ENCODE peak calls at places on chromosomes 13 and 19, in four cellular contexts. Y is mesendoderm, F is H9, T is H1. X is an unnamed sample.

GRCh38 chr19:49638360-49638759 is 1.6 kb downstream of the RRAS start:
- DNase-seq in Y (peak; percentile 56), F (no peak), T (no peak), X (no peak)

GRCh38 chr19:12685831-12686230 is 2.0 kb upstream of the GNG14 start:
- DNase-seq in Y (no peak), F (no peak), T (no peak), X (no peak)

GRCh38 chr13:63501702-63502101 is 2086.1 kb upstream of the PCDH20 start:
- DNase-seq in Y (no peak), F (no peak), T (no peak), X (peak; percentile 2)

GRCh38 chr19:10450853-10451609 is 30.7 kb downstream of the PDE4A start:
- DNase-seq in Y (peak; percentile 55), F (peak; percentile 94), T (peak; percentile 81), X (no peak)

GRCh38 chr13:60788156-60788829 is 391.3 kb downstream of the TDRD3 start:
- DNase-seq in Y (peak; percentile 6), F (no peak), T (no peak), X (no peak)

GRCh38 chr13:95948646-95949045 is 104.6 kb downstream of the UGGT2 start:
- DNase-seq in Y (no peak), F (no peak), T (no peak), X (peak; percentile 47)

GRCh38 chr19:11227201-11227886 is 12.1 kb upstream of the ANGPTL8 start:
- DNase-seq in Y (peak; percentile 88), F (peak; percentile 98), T (peak; percentile 94), X (no peak)

GRCh38 chr19:27720155-27720554 is 1492.8 kb downstream of the UQCRFS1 start:
- DNase-seq in Y (no peak), F (no peak), T (no peak), X (no peak)

GRCh38 chr19:45305421-45305820 is 17.3 kb downstream of the CKM start:
- DNase-seq in Y (peak; percentile 61), F (peak; percentile 68), T (no peak), X (no peak)

GRCh38 chr19:29596885-29597525 is 9.1 kb upstream of the POP4 start:
- DNase-seq in Y (peak; percentile 32), F (no peak), T (no peak), X (peak; percentile 40)

GRCh38 chr19:14674764-14675163 is at the start of gene ADGRE3:
- DNase-seq in Y (no peak), F (no peak), T (no peak), X (no peak)

GRCh38 chr13:98961204-98962105 is 16.4 kb downstream of the DOCK9 start:
- DNase-seq in Y (no peak), F (no peak), T (no peak), X (no peak)

GRCh38 chr19:18683955-18684641 is 618 bp downstream of the CRTC1 start:
- DNase-seq in Y (no peak), F (peak; percentile 33), T (no peak), X (no peak)

GRCh38 chr13:109684084-109684835 is 102.1 kb downstream of the IRS2 start:
- DNase-seq in Y (no peak), F (no peak), T (no peak), X (no peak)

GRCh38 chr13:69279213-69279612 is 828.4 kb upstream of the ATXN8OS start:
- DNase-seq in Y (no peak), F (no peak), T (no peak), X (no peak)
- H3K56ac ChIP-seq in Y (no peak overlapping the region), F (no peak overlapping the region), T (no peak overlapping the region), X (no peak overlapping the region)

GRCh38 chr19:41000310-41000737 is 9.2 kb downstream of the CYP2B6 start:
- DNase-seq in Y (no peak), F (no peak), T (no peak), X (no peak)
- H2BK120ac ChIP-seq in Y (no peak overlapping the region), F (no peak overlapping the region), T (no peak overlapping the region), X (no peak overlapping the region)

GRCh38 chr13:104301216-104301975 is 1235.2 kb upstream of the SLC10A2 start:
- DNase-seq in Y (no peak), F (no peak), T (no peak), X (peak; percentile 29)
- H3K56ac ChIP-seq in Y (no peak overlapping the region), F (no peak overlapping the region), T (no peak overlapping the region), X (no peak overlapping the region)

GRCh38 chr13:48040059-48040458 is 2.5 kb downstream of the NUDT15 start:
- DNase-seq in Y (no peak), F (no peak), T (no peak), X (no peak)

GRCh38 chr13:48042889-48043288 is 5.4 kb downstream of the NUDT15 start:
- DNase-seq in Y (no peak), F (no peak), T (no peak), X (no peak)

GRCh38 chr13:48038763-48039162 is 1.2 kb downstream of the NUDT15 start:
- DNase-seq in Y (peak; percentile 88), F (no peak), T (no peak), X (no peak)

DNA sequence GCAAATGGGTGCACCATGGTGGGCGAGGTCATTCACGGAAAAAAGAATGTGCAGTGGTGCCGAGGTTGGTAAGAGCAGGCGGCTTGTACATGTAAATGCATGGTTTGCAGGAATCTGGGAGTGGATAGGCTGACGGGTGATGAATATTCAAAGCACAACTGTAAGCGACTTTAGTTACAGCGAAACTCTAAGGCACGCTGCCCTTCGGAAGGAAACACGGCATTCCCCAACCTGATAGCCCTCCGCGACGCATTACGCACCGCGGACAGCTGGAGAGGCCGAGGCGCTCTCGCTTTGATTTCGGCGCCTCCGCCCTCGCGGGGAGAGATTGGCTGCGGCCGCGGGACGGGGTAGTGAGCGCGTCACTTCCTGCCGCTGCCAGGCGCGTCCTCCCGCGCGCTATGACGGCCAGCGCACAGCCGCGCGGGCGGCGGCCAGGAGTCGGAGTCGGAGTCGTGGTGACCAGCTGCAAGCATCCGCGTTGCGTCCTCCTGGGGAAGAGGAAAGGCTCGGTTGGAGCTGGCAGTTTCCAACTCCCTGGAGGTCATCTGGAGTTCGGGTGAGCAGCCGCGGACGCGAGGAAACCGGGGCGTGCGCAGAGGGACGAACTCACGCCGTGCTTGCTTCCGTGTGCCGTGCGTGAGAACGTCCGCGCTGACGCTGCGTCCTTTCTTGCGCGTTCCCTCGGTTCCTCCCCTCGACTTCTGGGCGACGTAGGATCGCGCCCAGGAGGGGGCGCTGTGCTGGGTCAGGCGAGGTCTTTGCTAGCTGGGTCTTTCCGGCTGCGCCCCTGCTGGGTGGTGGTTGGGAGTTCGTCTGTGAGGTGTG is at the start of gene NUDT15:
- DNase-seq in Y (peak; percentile 98), F (peak; percentile 96), T (peak; percentile 96), X (peak; percentile 96)
- H2BK120ac ChIP-seq in Y (no peak within 1 kb of the TSS), F (no peak within 1 kb of the TSS), T (peak within 1 kb of the TSS; percentile 48), X (peak within 1 kb of the TSS; percentile 87)

DNA sequence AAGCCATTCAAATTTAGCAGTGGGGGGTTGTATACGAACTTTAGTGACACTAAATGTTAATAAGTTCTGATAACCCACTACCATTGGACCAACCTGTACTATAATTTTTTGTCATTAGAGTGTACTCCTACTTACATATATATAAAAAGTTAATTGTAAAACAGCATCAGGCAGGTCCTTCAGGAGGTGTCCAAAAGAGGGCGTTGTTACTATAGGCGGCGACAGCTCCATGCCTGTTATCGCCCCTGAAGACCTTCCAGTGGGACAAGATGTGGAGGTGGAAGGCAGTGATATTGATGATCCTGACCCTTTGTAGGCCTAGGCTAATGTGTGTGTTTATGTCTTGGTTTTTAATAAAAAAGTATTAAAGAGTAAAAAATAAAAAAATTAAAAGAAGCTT is 27.5 kb downstream of the SPRYD7 start:
- DNase-seq in Y (peak; percentile 22), F (peak; percentile 29), T (no peak), X (no peak)
- H3K56ac ChIP-seq in Y (no peak overlapping the region), F (no peak overlapping the region), T (no peak overlapping the region), X (no peak overlapping the region)

DNA sequence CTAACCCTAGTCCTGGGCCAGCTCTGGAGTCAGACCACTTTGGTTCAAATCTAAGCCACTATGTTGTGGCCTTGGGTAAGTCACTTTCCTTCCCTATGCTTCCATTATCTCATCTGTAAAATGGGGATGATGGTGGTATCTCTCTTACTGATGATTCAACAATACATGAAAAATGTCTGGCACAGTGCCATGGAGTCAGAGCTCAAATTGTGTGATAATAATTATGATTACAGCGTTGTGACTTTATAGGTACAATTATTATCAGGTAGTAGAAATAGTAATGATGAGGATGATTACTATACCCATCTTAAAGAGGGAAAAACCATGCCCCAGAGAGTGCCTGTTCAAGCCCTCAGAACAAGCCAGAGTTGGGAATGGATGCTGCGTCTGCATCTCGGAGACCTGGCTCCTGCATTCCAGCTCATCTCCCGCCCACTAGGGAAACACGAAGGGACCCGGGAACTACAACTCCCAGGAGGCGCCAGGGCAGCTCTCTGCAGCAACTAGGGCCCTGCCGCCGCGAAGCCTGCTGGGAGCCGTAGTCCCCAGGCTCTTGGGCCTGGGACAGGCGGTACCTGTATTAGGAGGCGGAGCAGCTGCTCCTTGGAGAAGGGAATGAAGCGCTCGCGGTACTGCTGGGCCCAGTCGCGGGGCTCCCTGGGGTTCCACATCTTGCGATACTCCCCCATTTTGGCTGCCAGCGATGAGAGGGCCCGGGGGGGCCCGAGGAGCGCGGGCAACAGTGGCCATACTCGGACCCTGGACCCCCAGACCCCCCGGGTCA is 832 bp downstream of the TMEM143 start:
- DNase-seq in Y (peak; percentile 98), F (peak; percentile 98), T (peak; percentile 94), X (peak; percentile 91)
- H2BK120ac ChIP-seq in Y (no peak overlapping the region), F (no peak overlapping the region), T (no peak overlapping the region), X (no peak overlapping the region)

DNA sequence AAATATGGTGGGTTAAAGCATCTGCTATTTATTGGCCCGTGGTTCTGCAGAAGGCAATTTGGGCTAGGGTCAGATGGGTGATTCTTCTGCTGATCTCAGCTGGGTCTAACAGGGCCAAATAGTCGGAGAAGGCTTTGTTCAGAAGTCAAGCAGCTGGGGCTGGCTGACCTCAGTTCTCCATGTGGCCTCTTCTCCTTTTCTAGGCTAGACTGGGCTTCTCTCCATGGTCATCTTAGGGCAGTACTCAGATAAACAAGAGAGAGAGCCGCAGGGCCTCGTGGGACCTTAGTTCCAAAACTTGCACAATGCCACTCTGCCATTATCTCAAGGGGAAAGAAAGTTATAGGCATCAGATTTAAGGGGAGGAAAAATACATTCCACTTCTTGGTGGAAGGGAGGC is 89.6 kb downstream of the NALCN start:
- DNase-seq in Y (no peak), F (no peak), T (no peak), X (no peak)
- H3K56ac ChIP-seq in Y (no peak overlapping the region), F (no peak overlapping the region), T (no peak overlapping the region), X (no peak overlapping the region)

DNA sequence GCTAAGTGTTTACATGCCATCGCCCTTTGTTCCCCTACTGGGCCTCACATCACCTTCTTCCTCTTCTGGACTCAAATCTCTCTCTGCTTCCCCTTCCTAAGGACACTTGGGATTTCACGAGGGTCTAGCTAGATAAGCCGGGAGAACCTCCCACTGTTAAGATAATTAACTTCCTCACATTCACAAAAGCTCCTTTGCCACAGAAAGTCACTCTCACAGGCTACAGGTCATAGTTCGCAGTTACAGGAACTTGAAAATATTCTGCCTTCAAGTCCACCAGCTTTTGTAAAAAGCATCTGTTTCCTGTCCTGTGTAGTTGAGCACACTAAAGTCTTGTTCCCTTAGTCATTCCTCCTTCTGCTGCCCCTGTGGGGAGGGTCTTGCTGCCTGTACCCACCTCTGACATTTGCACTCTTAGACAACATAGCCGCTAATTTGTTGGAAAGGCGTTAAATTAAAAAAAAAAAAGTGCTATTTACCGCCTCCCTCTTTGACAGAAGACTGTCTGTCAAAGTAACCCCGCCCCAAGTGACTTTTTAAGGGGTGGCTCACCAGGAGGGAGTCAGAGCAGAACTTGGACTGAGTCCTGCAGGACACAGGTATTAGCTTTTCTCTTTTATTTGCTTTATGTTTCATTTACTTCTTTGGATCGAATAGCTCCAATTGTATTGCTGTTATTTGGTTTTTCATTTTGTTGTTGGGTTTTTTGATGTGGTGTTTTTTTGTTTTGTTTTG is 26.8 kb upstream of the CEACAM21 start:
- DNase-seq in Y (peak; percentile 79), F (no peak), T (no peak), X (no peak)
- H2BK120ac ChIP-seq in Y (no peak overlapping the region), F (no peak overlapping the region), T (no peak overlapping the region), X (no peak overlapping the region)

X was measured in IMR-90.